ENCODE peak calls at places on chromosomes 6 and 20, in eight cellular contexts. O is pancreas, S is cardiac fibroblast, B is hepatocyte, P is Peyer's patch, J is CD14-positive monocyte, Q is fibroblast of pulmonary artery, F is A549. N is an unnamed sample.

GRCh38 chr6:13992417-13993055 is 67.8 kb downstream of the RNF182 start:
- DNase-seq in B (no peak), S (peak), Q (peak), J (no peak), P (no peak), O (no peak), F (peak), N (peak)

GRCh38 chr6:161023316-161023715 is 31.7 kb downstream of the MAP3K4 start:
- DNase-seq in P (no peak), J (no peak), O (no peak), S (no peak), F (no peak), B (no peak), Q (no peak), N (no peak)

GRCh38 chr20:52105573-52106422 is 85.8 kb downstream of the ZFP64 start:
- DNase-seq in S (peak), O (no peak), Q (peak), F (peak), P (no peak), B (peak), J (no peak), N (peak)

GRCh38 chr6:12956991-12957320 is 240.4 kb downstream of the PHACTR1 start:
- DNase-seq in S (no peak), B (no peak), O (no peak), Q (no peak), J (no peak), F (no peak), P (no peak), N (no peak)

GRCh38 chr6:141244366-141244765 is 888.4 kb upstream of the GJE1 start:
- DNase-seq in F (no peak), S (no peak), B (no peak), Q (no peak), P (no peak), O (no peak), J (no peak), N (no peak)

GRCh38 chr6:17820055-17820454 is 113.3 kb upstream of the NUP153 start:
- DNase-seq in B (no peak), O (no peak), Q (no peak), J (no peak), S (no peak), F (peak), P (no peak), N (no peak)

GRCh38 chr6:157259443-157259842 is 63.9 kb downstream of the TMEM242 start:
- DNase-seq in P (no peak), S (no peak), B (no peak), F (no peak), J (no peak), O (no peak), Q (no peak), N (no peak)

GRCh38 chr20:62133864-62134263 is 9.3 kb downstream of the PSMA7 start:
- DNase-seq in Q (no peak), F (no peak), O (no peak), J (no peak), S (no peak), B (no peak), P (no peak), N (no peak)

GRCh38 chr6:129638055-129639019 is 71.6 kb downstream of the ARHGAP18 start:
- DNase-seq in F (peak), O (no peak), J (no peak), B (peak), S (peak), Q (peak), P (no peak), N (no peak)

GRCh38 chr6:7640607-7641577 is 50.9 kb downstream of the SNRNP48 start:
- DNase-seq in S (peak), J (no peak), Q (peak), F (peak), B (peak), P (no peak), O (no peak), N (peak)

GRCh38 chr6:2020909-2021308 is 224.5 kb downstream of the GMDS start:
- DNase-seq in Q (peak), S (peak), P (no peak), B (no peak), O (no peak), F (no peak), J (no peak), N (peak)

GRCh38 chr20:20920433-20920832 is 185.7 kb downstream of the LINC00237 start:
- DNase-seq in B (no peak), S (no peak), F (no peak), O (no peak), Q (no peak), J (no peak), P (no peak), N (no peak)

GRCh38 chr20:23659989-23660837 is 22.5 kb upstream of the CST3 start:
- DNase-seq in J (no peak), O (no peak), B (no peak), Q (peak), F (no peak), P (no peak), S (peak), N (no peak)

GRCh38 chr6:132286298-132287019 is 114.8 kb downstream of the MOXD1 start:
- DNase-seq in J (no peak), S (no peak), B (no peak), O (no peak), Q (no peak), P (no peak), F (no peak), N (no peak)

GRCh38 chr20:33387177-33387576 is 14.1 kb downstream of the CDK5RAP1 start:
- DNase-seq in J (no peak), F (peak), S (peak), B (peak), O (no peak), Q (peak), P (no peak), N (peak)

GRCh38 chr6:1771324-1771723 is 161.6 kb downstream of the FOXC1 start:
- DNase-seq in Q (peak), J (no peak), P (no peak), O (no peak), B (no peak), S (peak), F (no peak), N (peak)

GRCh38 chr20:46695888-46696287 is 6.6 kb upstream of the TP53RK start:
- DNase-seq in P (no peak), J (no peak), O (no peak), F (no peak), Q (peak), S (peak), B (peak), N (no peak)

GRCh38 chr6:107080036-107080435 is 35.3 kb downstream of the BEND3 start:
- DNase-seq in Q (no peak), F (peak), B (no peak), J (no peak), O (no peak), P (no peak), S (peak), N (peak)

GRCh38 chr20:49508435-49509199 is 26.1 kb upstream of the KCNB1 start:
- DNase-seq in B (peak), J (no peak), F (peak), Q (peak), P (no peak), S (peak), O (no peak), N (peak)

GRCh38 chr20:47921306-47922279 is 136.3 kb upstream of the SULF2 start:
- DNase-seq in P (no peak), F (no peak), S (no peak), B (no peak), O (no peak), J (no peak), Q (no peak), N (no peak)

GRCh38 chr20:3431109-3431508 is 23.6 kb upstream of the DNAAF9 start:
- DNase-seq in F (no peak), J (no peak), O (no peak), B (no peak), S (no peak), Q (no peak), P (no peak), N (no peak)

GRCh38 chr6:139175389-139175788 is 40.5 kb downstream of the HECA start:
- DNase-seq in P (no peak), J (no peak), Q (no peak), S (no peak), O (no peak), F (no peak), B (no peak), N (no peak)

GRCh38 chr6:152268846-152269442 is 368.2 kb downstream of the SYNE1 start:
- DNase-seq in J (no peak), O (no peak), F (no peak), Q (no peak), B (no peak), S (peak), P (no peak), N (no peak)

GRCh38 chr20:52305843-52306242 is 114.3 kb upstream of the ZFP64 start:
- DNase-seq in Q (no peak), S (no peak), O (no peak), J (no peak), F (no peak), P (no peak), B (no peak), N (no peak)

GRCh38 chr6:128554302-128554701 is 33.9 kb upstream of the PTPRK start:
- DNase-seq in J (no peak), S (peak), B (no peak), O (no peak), F (no peak), P (no peak), Q (peak), N (peak)

GRCh38 chr6:149362289-149362688 is 37.8 kb upstream of the SUMO4 start:
- DNase-seq in J (no peak), P (no peak), F (no peak), S (peak), Q (no peak), O (no peak), B (no peak), N (peak)

GRCh38 chr20:39630215-39630614 is 668.1 kb downstream of the DHX35 start:
- DNase-seq in Q (no peak), P (no peak), F (no peak), O (no peak), B (peak), J (no peak), S (no peak), N (no peak)

GRCh38 chr20:39632757-39633156 is 670.6 kb downstream of the DHX35 start:
- DNase-seq in O (no peak), Q (no peak), B (no peak), J (no peak), P (no peak), S (no peak), F (no peak), N (no peak)

GRCh38 chr20:39632176-39632575 is 670.0 kb downstream of the DHX35 start:
- DNase-seq in S (no peak), O (no peak), J (no peak), P (no peak), Q (no peak), B (no peak), F (no peak), N (peak)

GRCh38 chr20:39633689-39634088 is 671.5 kb downstream of the DHX35 start:
- DNase-seq in O (no peak), B (no peak), J (no peak), P (no peak), F (no peak), Q (no peak), S (no peak), N (no peak)

DNA sequence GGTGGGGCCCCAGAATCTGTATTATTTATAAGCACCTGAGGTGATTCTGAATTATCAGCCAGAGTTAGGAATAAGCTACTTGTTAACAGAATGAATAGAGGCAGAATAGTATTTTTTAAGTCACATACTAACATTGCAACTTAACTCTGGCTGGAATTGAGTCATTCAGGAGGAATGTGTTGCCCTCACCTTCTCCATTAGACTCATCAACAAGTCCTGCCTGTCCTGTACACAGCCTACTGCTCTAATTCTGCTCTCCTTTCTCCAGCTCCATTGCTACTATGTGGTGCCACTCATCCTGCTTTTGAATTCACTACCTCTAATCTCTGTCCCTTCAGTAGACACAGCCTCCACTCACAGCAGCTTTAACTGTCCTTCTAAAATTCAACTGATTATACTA is 669.4 kb downstream of the DHX35 start:
- DNase-seq in J (no peak), P (no peak), Q (no peak), O (no peak), S (peak), F (no peak), B (no peak), N (peak)
- TF ChIP-seq CTCF in J (no peak), P (no peak), Q (no peak), O (no peak), S (no peak), F (no peak), B (no peak), N (no peak)

GRCh38 chr6:45314146-45314545 is 14.0 kb upstream of the RUNX2 start:
- DNase-seq in F (no peak), S (peak), J (no peak), Q (peak), P (no peak), O (no peak), B (no peak), N (no peak)

GRCh38 chr6:45305546-45305945 is 22.6 kb upstream of the RUNX2 start:
- DNase-seq in O (no peak), S (peak), B (no peak), Q (no peak), P (no peak), J (no peak), F (no peak), N (no peak)

GRCh38 chr6:45310118-45310788 is 17.9 kb upstream of the RUNX2 start:
- DNase-seq in Q (no peak), F (no peak), S (no peak), J (no peak), O (no peak), B (no peak), P (peak), N (peak)
- TF ChIP-seq CTCF in Q (no peak), F (no peak), S (no peak), J (no peak), O (no peak), B (no peak), P (no peak), N (no peak)

GRCh38 chr6:153947817-153948447 is 91.1 kb upstream of the OPRM1 start:
- DNase-seq in F (peak), P (no peak), O (no peak), J (no peak), Q (peak), B (peak), S (peak), N (peak)
- TF ChIP-seq CTCF in F (peak), P (peak), O (peak), J (peak), Q (peak), B (peak), S (peak), N (peak)

DNA sequence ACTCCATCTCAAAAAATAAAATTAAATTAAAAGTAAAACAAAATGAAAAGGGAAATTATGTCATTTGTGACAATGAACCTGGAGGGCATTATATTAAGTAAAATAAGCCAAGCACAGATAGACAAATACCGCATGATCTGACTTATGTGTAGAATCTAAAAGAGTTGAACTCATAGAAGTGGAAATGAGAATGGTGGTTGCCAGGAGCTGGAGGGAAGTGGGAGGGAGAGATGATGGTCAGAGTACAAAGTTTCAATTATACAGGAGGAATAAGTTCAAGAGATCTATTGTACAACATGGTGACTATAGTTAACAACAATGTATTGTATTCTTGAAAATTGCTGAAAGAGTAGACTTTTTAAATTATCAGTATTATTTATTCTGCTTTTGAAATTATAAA is 183.4 kb downstream of the ID4 start:
- DNase-seq in Q (no peak), B (no peak), F (no peak), O (no peak), P (no peak), J (no peak), S (no peak), N (no peak)
- TF ChIP-seq CTCF in Q (no peak), B (no peak), F (no peak), O (no peak), P (no peak), J (no peak), S (no peak), N (no peak)

GRCh38 chr6:169288591-169288990 is 34.9 kb upstream of the THBS2 start:
- DNase-seq in F (no peak), Q (peak), P (no peak), J (no peak), S (peak), O (no peak), B (no peak), N (peak)
- TF ChIP-seq CTCF in F (no peak), Q (no peak), P (no peak), J (no peak), S (no peak), O (no peak), B (no peak), N (no peak)

N was measured in MCF 10A.